ENCODE peak calls at places on chromosome 12, in five cellular contexts. R, B, T, U and N are unnamed samples.

GRCh38 chr12:16583991-16584745 is 21.8 kb downstream of the LMO3 start:
- DNase-seq in T (no peak), R (no peak), U (peak; percentile 18), B (peak; percentile 65), N (no peak)

GRCh38 chr12:46219892-46220655 is 48.8 kb downstream of the SLC38A1 start:
- DNase-seq in U (no peak), R (no peak), B (peak; percentile 93), T (no peak), N (no peak)

GRCh38 chr12:2052861-2053674 is at the start of gene CACNA1C:
- DNase-seq in B (peak; percentile 47), R (peak; percentile 91), T (peak; percentile 46), U (no peak), N (no peak)

GRCh38 chr12:70402597-70402996 is 36.5 kb downstream of the KCNMB4 start:
- DNase-seq in U (no peak), T (no peak), B (no peak), R (no peak), N (no peak)

GRCh38 chr12:68367903-68368302 is 35.7 kb upstream of the MDM1 start:
- DNase-seq in R (no peak), T (no peak), U (no peak), B (peak; percentile 73), N (no peak)

GRCh38 chr12:117874842-117875434 is 93.9 kb downstream of the KSR2 start:
- DNase-seq in B (peak; percentile 69), U (peak; percentile 57), T (peak; percentile 87), R (peak; percentile 97), N (peak; percentile 34)

GRCh38 chr12:11773889-11774677 is 124.6 kb downstream of the ETV6 start:
- DNase-seq in R (no peak), T (no peak), B (no peak), U (no peak), N (no peak)

GRCh38 chr12:106223485-106224391 is 24.1 kb downstream of the CKAP4 start:
- DNase-seq in B (peak; percentile 71), U (peak; percentile 47), R (peak; percentile 98), T (peak; percentile 80), N (peak; percentile 56)

GRCh38 chr12:103840399-103840880 is 594 bp downstream of the NT5DC3 start:
- DNase-seq in T (no peak), R (no peak), B (peak; percentile 54), U (peak; percentile 30), N (no peak)

GRCh38 chr12:8018666-8019581 is 13.6 kb upstream of the FOXJ2 start:
- DNase-seq in T (peak; percentile 43), R (peak; percentile 98), B (no peak), U (no peak), N (peak; percentile 72)

GRCh38 chr12:121807656-121808347 is 4.0 kb downstream of the SETD1B start:
- DNase-seq in R (no peak), B (no peak), U (no peak), T (no peak), N (no peak)

GRCh38 chr12:779745-780734 is 27.7 kb downstream of the WNK1 start:
- DNase-seq in B (peak; percentile 68), T (no peak), U (no peak), R (no peak), N (no peak)

GRCh38 chr12:5022465-5023061 is 21.1 kb upstream of the KCNA5 start:
- DNase-seq in U (no peak), B (peak; percentile 38), R (peak; percentile 93), T (peak; percentile 32), N (peak; percentile 72)

GRCh38 chr12:81257952-81258551 is 180.2 kb downstream of the ACSS3 start:
- DNase-seq in B (peak; percentile 71), R (no peak), T (no peak), U (no peak), N (no peak)

GRCh38 chr12:40464121-40464520 is 228.1 kb upstream of the CNTN1 start:
- DNase-seq in B (no peak), T (no peak), U (no peak), R (no peak), N (no peak)

GRCh38 chr12:29681996-29682534 is 101.7 kb downstream of the TMTC1 start:
- DNase-seq in R (no peak), T (no peak), B (peak; percentile 43), U (no peak), N (no peak)

GRCh38 chr12:107891967-107892366 is 117.5 kb downstream of the ASCL4 start:
- DNase-seq in T (no peak), U (no peak), R (peak; percentile 65), B (peak; percentile 12), N (no peak)

GRCh38 chr12:4303750-4304149 is 17.3 kb upstream of the TIGAR start:
- DNase-seq in B (no peak), R (no peak), T (no peak), U (no peak), N (no peak)

GRCh38 chr12:69130064-69130463 is 109.3 kb upstream of the CPSF6 start:
- DNase-seq in B (peak; percentile 35), T (no peak), R (no peak), U (no peak), N (no peak)

GRCh38 chr12:34595749-34596733 is 573.7 kb downstream of the ALG10 start:
- DNase-seq in B (no peak), T (no peak), R (no peak), U (no peak), N (no peak)

GRCh38 chr12:124188561-124189405 is 106.1 kb upstream of the RFLNA start:
- DNase-seq in B (peak; percentile 10), R (no peak), T (no peak), U (no peak), N (no peak)

GRCh38 chr12:45483571-45483970 is 245.9 kb upstream of the ARID2 start:
- DNase-seq in B (peak; percentile 19), T (no peak), U (peak; percentile 18), R (no peak), N (no peak)

GRCh38 chr12:83114042-83114441 is 427.3 kb downstream of the TMTC2 start:
- DNase-seq in B (no peak), T (no peak), U (no peak), R (no peak), N (no peak)

GRCh38 chr12:122968104-122968503 is 1.8 kb upstream of the ABCB9 start:
- DNase-seq in T (no peak), B (no peak), R (no peak), U (no peak), N (no peak)

GRCh38 chr12:31600252-31600651 is 9.3 kb upstream of the DENND5B start:
- DNase-seq in R (peak; percentile 72), B (no peak), T (no peak), U (no peak), N (no peak)
- TF ChIP-seq CTCF in R (peak; percentile 54), B (no peak), T (no peak), U (no peak), N (no peak)

GRCh38 chr12:50787618-50788017 is 23.7 kb downstream of the ATF1 start:
- DNase-seq in U (no peak), R (no peak), B (no peak), T (no peak), N (no peak)

GRCh38 chr12:50785406-50785805 is 21.5 kb downstream of the ATF1 start:
- DNase-seq in R (no peak), B (peak; percentile 4), T (no peak), U (no peak), N (no peak)

GRCh38 chr12:50784501-50784900 is 20.6 kb downstream of the ATF1 start:
- DNase-seq in U (no peak), T (no peak), B (no peak), R (no peak), N (no peak)

GRCh38 chr12:50788562-50788961 is 24.7 kb downstream of the ATF1 start:
- DNase-seq in U (no peak), B (peak; percentile 94), T (no peak), R (no peak), N (no peak)

GRCh38 chr12:50786498-50787231 is 22.8 kb downstream of the ATF1 start:
- DNase-seq in B (peak; percentile 99), U (no peak), T (no peak), R (no peak), N (no peak)
- TF ChIP-seq CTCF in B (no peak), U (no peak), T (no peak), R (no peak), N (no peak)

GRCh38 chr12:24777359-24777758 is 171.5 kb downstream of the BCAT1 start:
- DNase-seq in T (no peak), R (no peak), U (no peak), B (no peak), N (no peak)

GRCh38 chr12:24780969-24781368 is 167.9 kb downstream of the BCAT1 start:
- DNase-seq in T (no peak), U (no peak), B (peak; percentile 50), R (no peak), N (no peak)

GRCh38 chr12:24773996-24774395 is 174.9 kb downstream of the BCAT1 start:
- DNase-seq in B (no peak), T (no peak), U (no peak), R (no peak), N (no peak)

GRCh38 chr12:24776856-24777255 is 172.0 kb downstream of the BCAT1 start:
- DNase-seq in B (peak; percentile 49), T (no peak), R (no peak), U (no peak), N (no peak)

GRCh38 chr12:24778486-24779304 is 170.2 kb downstream of the BCAT1 start:
- DNase-seq in T (no peak), R (no peak), U (no peak), B (peak; percentile 80), N (no peak)
- TF ChIP-seq CTCF in T (peak; percentile 81), R (peak; percentile 96), U (no peak), B (peak; percentile 37), N (peak; percentile 41)

GRCh38 chr12:14185441-14186192 is 179.9 kb upstream of the ATF7IP start:
- DNase-seq in B (peak; percentile 51), U (peak; percentile 47), T (peak; percentile 36), R (peak; percentile 86), N (no peak)
- TF ChIP-seq CTCF in B (peak; percentile 73), U (peak; percentile 71), T (peak; percentile 92), R (peak; percentile 100), N (peak; percentile 80)

DNA sequence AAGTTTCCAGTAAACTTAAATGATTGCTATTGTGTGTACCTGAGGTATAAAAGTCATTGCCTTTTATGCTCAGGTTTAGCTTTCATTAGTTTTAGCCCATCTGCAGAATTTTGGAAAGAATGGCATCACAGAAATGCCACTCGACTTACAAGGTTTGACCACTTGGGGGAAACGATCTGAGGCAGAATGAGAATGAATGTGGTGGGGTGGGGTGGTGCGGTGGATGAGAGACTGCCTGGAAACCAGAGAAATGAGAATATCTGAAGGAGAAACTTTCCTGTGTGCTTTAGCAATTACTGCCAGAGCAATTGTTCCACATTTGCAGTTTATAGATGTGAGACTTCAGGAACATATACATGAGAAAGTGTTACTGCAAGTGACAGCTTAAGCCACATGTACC is 225.4 kb upstream of the PDE3A start:
- DNase-seq in R (peak; percentile 73), T (no peak), U (no peak), B (no peak), N (no peak)
- TF ChIP-seq CTCF in R (peak; percentile 81), T (peak; percentile 33), U (no peak), B (peak; percentile 18), N (no peak)